ENCODE peak calls at places on chromosomes 3 and 15, in five cellular contexts. S, R, F, M and H are unnamed samples.

GRCh38 chr3:100231668-100232067 is 29.1 kb upstream of the TBC1D23 start:
- DNase-seq in S (no peak), R (no peak), F (no peak), M (no peak), H (no peak)

GRCh38 chr15:60119101-60119500 is 115.0 kb downstream of the FOXB1 start:
- DNase-seq in S (no peak), R (no peak), F (no peak), M (no peak), H (no peak)

GRCh38 chr3:112979244-112979832 is 4.4 kb upstream of the CD200R1 start:
- DNase-seq in S (peak; percentile 60), R (no peak), F (no peak), M (peak; percentile 26), H (no peak)

GRCh38 chr3:180981912-180982311 is 7.6 kb downstream of the DNAJC19 start:
- DNase-seq in S (no peak), R (no peak), F (no peak), M (no peak), H (no peak)

GRCh38 chr3:47008258-47008671 is 28.8 kb downstream of the NBEAL2 start:
- DNase-seq in S (no peak), R (no peak), F (no peak), M (no peak), H (no peak)

GRCh38 chr15:76512971-76513370 is 176.4 kb downstream of the ISL2 start:
- DNase-seq in S (no peak), R (no peak), F (no peak), M (no peak), H (no peak)

GRCh38 chr15:36970522-36970921 is 129.8 kb downstream of the MEIS2 start:
- DNase-seq in S (no peak), R (no peak), F (no peak), M (peak; percentile 26), H (no peak)

GRCh38 chr15:39127151-39127815 is 453.6 kb upstream of the THBS1 start:
- DNase-seq in S (peak; percentile 86), R (no peak), F (no peak), M (no peak), H (no peak)

GRCh38 chr15:90829942-90830440 is 38.4 kb upstream of the FURIN start:
- DNase-seq in S (peak; percentile 19), R (no peak), F (no peak), M (no peak), H (no peak)

GRCh38 chr15:69855601-69856000 is 242.1 kb downstream of the TLE3 start:
- DNase-seq in S (peak; percentile 48), R (no peak), F (no peak), M (peak; percentile 88), H (no peak)

GRCh38 chr3:183158552-183159006 is 4.0 kb downstream of the LAMP3 start:
- DNase-seq in S (peak; percentile 34), R (no peak), F (no peak), M (peak; percentile 67), H (no peak)

GRCh38 chr3:114383875-114384557 is 90.2 kb downstream of the TIGIT start:
- DNase-seq in S (peak; percentile 93), R (peak; percentile 58), F (peak; percentile 15), M (peak; percentile 69), H (peak; percentile 37)

GRCh38 chr3:154615451-154615850 is 185.5 kb upstream of the GPR149 start:
- DNase-seq in S (no peak), R (no peak), F (no peak), M (no peak), H (no peak)

GRCh38 chr3:124636863-124637296 is 93.4 kb upstream of the UMPS start:
- DNase-seq in S (no peak), R (no peak), F (no peak), M (peak; percentile 46), H (no peak)

GRCh38 chr15:70269991-70270751 is 172.5 kb upstream of the TLE3 start:
- DNase-seq in S (peak; percentile 75), R (no peak), F (no peak), M (no peak), H (peak; percentile 92)

GRCh38 chr3:170961616-170962400 is 53.4 kb upstream of the EIF5A2 start:
- DNase-seq in S (peak; percentile 68), R (no peak), F (no peak), M (peak; percentile 28), H (peak; percentile 4)

GRCh38 chr3:78322780-78323179 is 1282.9 kb downstream of the ROBO2 start:
- DNase-seq in S (no peak), R (no peak), F (no peak), M (no peak), H (no peak)

GRCh38 chr3:42839616-42840015 is 30.4 kb downstream of the ACKR2 start:
- DNase-seq in S (peak; percentile 75), R (peak; percentile 16), F (no peak), M (peak; percentile 73), H (no peak)

GRCh38 chr15:42832577-42832976 is 88.0 kb downstream of the TTBK2 start:
- DNase-seq in S (peak; percentile 67), R (no peak), F (no peak), M (peak; percentile 28), H (no peak)